ENCODE peak calls at places on chromosomes 6 and 20, in five cellular contexts. O is NCI-H460, W is heart left ventricle, S is HEK293T, R is NCI-H146. T is an unnamed sample.

GRCh38 chr20:38152175-38153010 is 12.7 kb downstream of the TGM2 start:
- DNase-seq in O (no peak), R (no peak), S (no peak), W (peak), T (no peak)

GRCh38 chr20:41357424-41358163 is 9.0 kb downstream of the EMILIN3 start:
- DNase-seq in O (no peak), S (no peak), R (no peak), W (peak), T (no peak)

GRCh38 chr20:51804754-51805153 is 2.4 kb upstream of the SALL4 start:
- DNase-seq in S (no peak), W (no peak), O (no peak), R (no peak), T (no peak)

GRCh38 chr20:50195524-50196120 is 5.0 kb downstream of the CEBPB start:
- DNase-seq in O (no peak), R (no peak), S (no peak), W (no peak), T (no peak)

GRCh38 chr6:143329323-143329722 is 121.2 kb downstream of the ADAT2 start:
- DNase-seq in R (no peak), S (no peak), O (no peak), W (no peak), T (no peak)

GRCh38 chr6:122059918-122060317 is 339.5 kb upstream of the HSF2 start:
- DNase-seq in R (no peak), O (no peak), S (no peak), W (no peak), T (no peak)

GRCh38 chr6:149716181-149716580 is 1.7 kb downstream of the LATS1 start:
- DNase-seq in S (no peak), R (no peak), W (no peak), O (no peak), T (no peak)

GRCh38 chr6:158938811-158939254 is 61.2 kb downstream of the RSPH3 start:
- DNase-seq in W (no peak), R (no peak), S (no peak), O (no peak), T (no peak)

GRCh38 chr6:17968081-17968518 is 19.3 kb downstream of the KIF13A start:
- DNase-seq in R (no peak), O (no peak), S (no peak), W (no peak), T (no peak)

GRCh38 chr20:53024121-53024520 is 52.0 kb downstream of the TSHZ2 start:
- DNase-seq in S (no peak), R (no peak), O (no peak), W (no peak), T (no peak)

GRCh38 chr6:20413826-20414225 is 12.1 kb downstream of the E2F3 start:
- DNase-seq in S (no peak), R (no peak), W (no peak), O (no peak), T (no peak)

GRCh38 chr20:52438326-52438963 is 246.9 kb upstream of the ZFP64 start:
- DNase-seq in R (no peak), S (no peak), O (no peak), W (no peak), T (no peak)

GRCh38 chr20:18909254-18909653 is 95.7 kb downstream of the SCP2D1 start:
- DNase-seq in W (no peak), O (no peak), R (no peak), S (no peak), T (no peak)

GRCh38 chr20:34316191-34316814 is 13.1 kb upstream of the AHCY start:
- DNase-seq in O (no peak), R (no peak), S (no peak), W (no peak), T (no peak)

GRCh38 chr20:43558412-43559146 is at the start of gene SGK2:
- DNase-seq in W (no peak), S (no peak), O (no peak), R (no peak), T (no peak)

GRCh38 chr20:37729452-37729851 is 35.6 kb downstream of the CTNNBL1 start:
- DNase-seq in O (no peak), R (no peak), W (no peak), S (peak), T (no peak)

GRCh38 chr6:107114872-107115694 is at the start of gene BEND3:
- DNase-seq in R (peak), W (no peak), S (peak), O (no peak), T (no peak)

GRCh38 chr6:31836676-31837611 is 9.4 kb downstream of the HSPA1B start:
- DNase-seq in W (no peak), R (no peak), S (no peak), O (no peak), T (no peak)

GRCh38 chr20:37251836-37252477 is 9.7 kb downstream of the GHRH start:
- DNase-seq in W (no peak), O (no peak), S (no peak), R (no peak), T (no peak)

GRCh38 chr6:32459781-32460424 is 20.2 kb downstream of the HLA-DRA start:
- DNase-seq in W (no peak), S (no peak), R (no peak), O (no peak), T (no peak)

GRCh38 chr6:31083742-31084354 is 28.5 kb downstream of the C6orf15 start:
- DNase-seq in W (peak), O (no peak), R (no peak), S (peak), T (no peak)

GRCh38 chr6:140353536-140353935 is 979.1 kb upstream of the CITED2 start:
- DNase-seq in S (no peak), O (no peak), W (no peak), R (no peak), T (no peak)

GRCh38 chr6:163837681-163838431 is 423.3 kb downstream of the QKI start:
- DNase-seq in O (no peak), S (peak), R (peak), W (peak), T (no peak)

GRCh38 chr6:99780556-99780885 is 173.9 kb downstream of the PRDM13 start:
- DNase-seq in O (no peak), W (no peak), S (no peak), R (no peak), T (no peak)

GRCh38 chr6:79399499-79399898 is 137.7 kb downstream of the LCA5 start:
- DNase-seq in O (no peak), R (no peak), W (no peak), S (no peak), T (no peak)

GRCh38 chr20:32138921-32139320 is 29.4 kb downstream of the TM9SF4 start:
- DNase-seq in R (no peak), O (no peak), W (no peak), S (no peak), T (no peak)

T was measured in D721Med.